ENCODE peak calls at places on chromosomes 12 and 14, in seven cellular contexts. J is ovary, F is IMR-90, N is esophagus squamous epithelium, Y is body of pancreas, Q is lower leg skin, G is gastrocnemius medialis. V is an unnamed sample.

GRCh38 chr14:105840266-105841021 is 314.1 kb downstream of the TMEM121 start:
- DNase-seq in J (no peak), F (no peak), N (no peak), Y (no peak), Q (peak), G (no peak), V (no peak)

GRCh38 chr14:64502476-64503183 is 1.0 kb downstream of the ZBTB25 start:
- DNase-seq in J (no peak), F (peak), N (no peak), Y (peak), Q (peak), G (no peak), V (no peak)

GRCh38 chr12:93098077-93098476 is 169.0 kb upstream of the EEA1 start:
- DNase-seq in J (no peak), F (peak), N (peak), Y (peak), Q (no peak), G (peak), V (no peak)

GRCh38 chr14:60102389-60102788 is 10.7 kb downstream of the PCNX4 start:
- DNase-seq in J (no peak), F (peak), N (no peak), Y (no peak), Q (no peak), G (no peak), V (no peak)

GRCh38 chr12:32343496-32343895 is 55.9 kb upstream of the FGD4 start:
- DNase-seq in J (no peak), F (no peak), N (no peak), Y (no peak), Q (no peak), G (no peak), V (no peak)

GRCh38 chr14:71538949-71539659 is 393.1 kb upstream of the RGS6 start:
- DNase-seq in J (no peak), F (peak), N (no peak), Y (no peak), Q (no peak), G (no peak), V (no peak)

GRCh38 chr14:104105071-104105821 is 19.7 kb downstream of the ASPG start:
- DNase-seq in J (peak), F (no peak), N (no peak), Y (peak), Q (peak), G (no peak), V (no peak)

GRCh38 chr12:124007810-124008570 is 35.0 kb downstream of the ZNF664 start:
- DNase-seq in J (no peak), F (peak), N (no peak), Y (peak), Q (peak), G (no peak), V (no peak)

GRCh38 chr14:67514650-67515385 is 18.3 kb upstream of the PLEKHH1 start:
- DNase-seq in J (peak), F (peak), N (no peak), Y (peak), Q (peak), G (no peak), V (peak)

GRCh38 chr12:12668005-12668404 is 28.0 kb downstream of the GPR19 start:
- DNase-seq in J (no peak), F (no peak), N (no peak), Y (no peak), Q (no peak), G (no peak), V (no peak)

GRCh38 chr14:73422515-73422914 is 35.8 kb downstream of the NUMB start:
- DNase-seq in J (no peak), F (no peak), N (no peak), Y (no peak), Q (no peak), G (no peak), V (no peak)

GRCh38 chr12:105935106-105935505 is 203.6 kb downstream of the NUAK1 start:
- DNase-seq in J (no peak), F (peak), N (no peak), Y (no peak), Q (no peak), G (no peak), V (no peak)

GRCh38 chr14:73903028-73903427 is 16.4 kb downstream of the ZNF410 start:
- DNase-seq in J (no peak), F (peak), N (no peak), Y (no peak), Q (no peak), G (no peak), V (no peak)

GRCh38 chr12:100555722-100556121 is 17.8 kb upstream of the GAS2L3 start:
- DNase-seq in J (no peak), F (peak), N (no peak), Y (no peak), Q (no peak), G (no peak), V (no peak)

GRCh38 chr12:63351370-63351769 is 200.4 kb upstream of the AVPR1A start:
- DNase-seq in J (no peak), F (no peak), N (no peak), Y (no peak), Q (no peak), G (no peak), V (no peak)

GRCh38 chr12:63353559-63353958 is 202.6 kb upstream of the AVPR1A start:
- DNase-seq in J (no peak), F (peak), N (no peak), Y (no peak), Q (no peak), G (no peak), V (no peak)

DNA sequence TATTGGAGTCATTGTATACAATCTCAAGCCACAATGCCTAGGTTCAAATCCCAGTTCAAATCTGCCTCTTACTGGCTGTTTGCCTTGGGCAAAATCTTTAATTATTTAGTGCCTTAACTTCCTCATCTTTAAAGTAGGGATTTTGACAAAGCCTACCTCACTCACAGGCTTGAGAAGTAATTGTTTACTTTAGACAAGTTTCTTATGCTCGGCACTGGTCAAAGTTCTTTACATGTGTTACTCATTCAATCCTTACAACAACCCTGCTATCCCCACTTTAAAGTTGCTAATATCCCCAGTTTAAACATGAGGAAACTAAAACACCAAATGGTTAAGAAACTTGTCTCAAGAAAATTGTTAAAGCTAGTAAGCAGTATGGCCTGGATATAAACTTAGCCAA is 203.9 kb upstream of the AVPR1A start:
- DNase-seq in J (no peak), F (no peak), N (no peak), Y (no peak), Q (no peak), G (no peak), V (no peak)
- TF ChIP-seq POLR2A in J (no peak), F (no peak), N (no peak), Y (no peak), Q (no peak), G (no peak), V (no peak)

GRCh38 chr12:121296618-121297476 is at the start of gene CAMKK2:
- DNase-seq in J (peak), F (peak), N (no peak), Y (peak), Q (peak), G (peak), V (peak)
- TF ChIP-seq POLR2A in J (peak), F (no peak), N (no peak), Y (peak), Q (no peak), G (peak), V (peak)

GRCh38 chr12:7112041-7112440 is 3.0 kb upstream of the C1RL start:
- DNase-seq in J (no peak), F (no peak), N (no peak), Y (no peak), Q (no peak), G (no peak), V (no peak)

GRCh38 chr12:7110661-7111060 is 1.6 kb upstream of the C1RL start:
- DNase-seq in J (no peak), F (no peak), N (no peak), Y (no peak), Q (no peak), G (no peak), V (no peak)

GRCh38 chr12:7107181-7108041 is 1.6 kb downstream of the C1RL start:
- DNase-seq in J (no peak), F (no peak), N (no peak), Y (no peak), Q (no peak), G (no peak), V (no peak)

GRCh38 chr12:7108042-7108927 is 729 bp downstream of the C1RL start:
- DNase-seq in J (peak), F (peak), N (peak), Y (peak), Q (peak), G (peak), V (peak)

DNA sequence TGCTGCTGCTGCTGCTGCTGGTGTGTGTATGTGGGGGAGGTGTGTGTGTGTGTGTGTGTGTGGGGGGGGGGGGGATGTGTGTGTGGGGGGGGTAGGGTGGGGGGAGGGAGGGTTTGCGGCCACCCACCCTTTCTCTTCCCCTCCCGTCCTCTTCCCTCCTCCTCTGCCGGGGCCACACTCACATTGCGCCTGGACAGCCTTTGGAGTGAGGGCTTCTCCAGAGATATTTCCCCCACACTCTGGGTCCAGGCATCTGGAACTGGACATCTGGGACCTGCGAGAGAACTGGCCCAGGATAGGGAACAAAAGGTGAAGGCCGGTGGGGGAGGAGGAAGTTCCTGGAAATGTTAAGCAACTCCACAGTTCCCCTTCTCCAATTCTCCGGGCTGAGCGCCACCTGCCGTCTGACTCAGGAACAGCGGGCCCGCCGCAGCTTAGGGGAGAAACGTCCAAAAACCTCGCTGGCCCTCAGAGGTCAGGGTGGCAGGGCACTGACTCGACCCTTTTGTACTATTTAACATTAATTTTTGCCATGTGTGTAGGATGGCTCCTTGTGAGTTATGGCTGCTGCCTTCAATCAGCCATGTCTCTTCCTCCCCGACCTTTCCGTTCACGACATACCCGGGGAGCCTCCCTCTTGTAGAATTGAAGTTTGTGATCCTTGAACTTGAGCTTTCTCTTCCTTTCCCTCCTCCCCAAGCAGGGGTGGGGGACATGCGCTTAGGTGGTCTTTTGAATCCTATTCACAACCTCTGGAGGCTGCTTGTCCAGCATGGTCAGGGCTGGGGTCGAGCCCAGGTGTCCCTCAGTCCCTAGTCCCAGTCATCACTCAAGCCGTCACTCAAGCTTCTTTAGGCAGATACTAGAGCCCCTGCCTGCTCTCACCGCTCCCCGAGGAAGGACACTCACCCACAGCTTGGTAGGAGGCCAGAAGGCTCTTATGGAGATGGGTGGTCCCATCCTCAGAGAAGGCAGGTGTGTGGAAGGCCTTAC is at the start of gene C1RL:
- DNase-seq in J (peak), F (peak), N (peak), Y (peak), Q (peak), G (peak), V (peak)
- TF ChIP-seq POLR2A in J (peak), F (no peak), N (no peak), Y (peak), Q (no peak), G (peak), V (no peak)

DNA sequence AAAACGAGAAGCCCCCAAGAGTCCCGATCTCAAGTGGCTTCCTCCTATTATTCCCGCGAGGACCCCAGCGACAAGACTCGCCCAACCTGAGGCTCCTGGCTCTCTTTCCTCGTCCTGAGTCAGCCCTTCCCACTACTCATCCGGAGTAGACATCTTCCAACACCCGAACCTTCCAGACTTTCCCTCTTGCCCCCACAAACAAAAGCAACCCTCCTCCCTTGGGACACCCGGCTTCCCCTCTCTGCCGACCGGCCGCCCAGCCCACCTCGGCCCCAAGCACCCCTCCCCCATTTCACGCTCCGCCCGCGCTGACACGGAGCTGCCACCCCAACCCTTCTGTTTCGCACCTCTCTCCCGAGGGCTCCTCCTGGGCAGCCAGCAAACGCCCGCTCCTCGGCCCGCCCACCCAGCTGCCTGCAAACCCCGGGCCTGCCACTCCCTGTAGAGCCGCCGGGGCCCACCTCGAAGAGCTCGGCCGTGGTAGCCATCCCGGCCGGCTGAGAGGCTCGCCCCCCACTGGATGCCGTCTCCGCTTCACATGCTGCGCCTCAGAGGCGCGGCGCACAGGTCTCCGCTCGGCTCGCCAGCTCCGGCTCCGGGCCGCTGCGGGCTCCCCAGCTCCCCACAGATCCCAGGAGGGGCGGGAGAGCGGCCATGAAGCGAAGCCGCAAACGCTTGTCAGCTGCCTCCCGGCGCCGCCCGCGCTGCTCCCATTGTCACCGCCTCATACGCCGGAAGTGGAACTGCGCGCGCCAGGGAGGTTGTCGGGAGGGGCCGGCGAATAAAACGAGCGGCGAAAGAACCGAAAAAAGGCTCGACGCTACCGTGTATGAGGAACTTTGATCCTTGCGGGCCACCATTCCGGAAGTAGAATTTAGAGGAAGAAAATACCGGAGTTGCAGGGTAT is at the start of the genes AP5M1 and EXOC5:
- DNase-seq in J (peak), F (peak), N (peak), Y (peak), Q (peak), G (peak), V (peak)
- TF ChIP-seq POLR2A in J (peak), F (peak), N (no peak), Y (peak), Q (no peak), G (peak), V (peak)

GRCh38 chr14:68979021-68979721 is at the start of gene ACTN1:
- DNase-seq in J (peak), F (peak), N (peak), Y (peak), Q (peak), G (peak), V (peak)
- TF ChIP-seq POLR2A in J (peak), F (peak), N (no peak), Y (peak), Q (no peak), G (peak), V (peak)

DNA sequence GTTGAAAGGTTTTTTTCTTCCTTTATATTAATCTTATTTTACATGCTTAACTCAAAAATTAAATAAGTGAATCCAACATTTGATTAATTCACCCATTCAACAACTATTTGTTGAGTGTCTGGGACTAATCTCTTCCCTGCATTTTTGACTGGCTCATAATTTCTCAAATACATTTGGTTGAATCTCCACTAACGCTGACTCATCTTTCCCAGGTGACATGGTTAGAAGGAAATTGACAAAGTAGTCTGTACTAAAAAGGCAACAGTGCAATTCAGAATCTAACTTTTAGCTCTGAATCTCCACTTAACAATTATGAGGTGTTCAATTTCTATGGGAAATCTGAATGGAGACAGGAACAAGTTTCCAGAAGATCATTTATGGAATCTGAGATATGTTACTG is 88.9 kb downstream of the LIN7A start:
- DNase-seq in J (no peak), F (no peak), N (no peak), Y (no peak), Q (no peak), G (no peak), V (no peak)
- TF ChIP-seq POLR2A in J (no peak), F (no peak), N (no peak), Y (no peak), Q (no peak), G (no peak), V (no peak)